ENCODE peak calls at places on chromosomes 2 and 18, in six cellular contexts. P is A549, S is left lung, X is IMR-90, R is cardiac muscle cell, V is endothelial cell. G is an unnamed sample.

GRCh38 chr2:72917875-72918660 is 749 bp downstream of the EMX1 start:
- DNase-seq in P (no peak), S (no peak), X (no peak), R (no peak), V (no peak), G (peak; percentile 56)

GRCh38 chr2:222228046-222228445 is 70.8 kb downstream of the PAX3 start:
- DNase-seq in P (no peak), S (no peak), X (no peak), R (no peak), V (no peak), G (peak; percentile 35)

GRCh38 chr2:238599549-238600505 is 173.1 kb downstream of the ASB1 start:
- DNase-seq in P (no peak), S (no peak), X (no peak), R (no peak), V (no peak), G (no peak)

GRCh38 chr18:36015629-36016028 is 43.1 kb downstream of the RMP24 start:
- DNase-seq in P (no peak), S (no peak), X (no peak), R (no peak), V (no peak), G (no peak)

GRCh38 chr2:199659207-199659606 is 191.8 kb downstream of the FTCDNL1 start:
- DNase-seq in P (no peak), S (peak; percentile 34), X (peak; percentile 3), R (peak; percentile 42), V (peak; percentile 58), G (peak; percentile 72)

GRCh38 chr2:30230855-30231725 is at the start of gene LBH:
- DNase-seq in P (peak; percentile 87), S (peak; percentile 84), X (peak; percentile 90), R (peak; percentile 92), V (peak; percentile 92), G (peak; percentile 84)

GRCh38 chr18:72174972-72175649 is 369.0 kb downstream of the CBLN2 start:
- DNase-seq in P (no peak), S (no peak), X (no peak), R (no peak), V (no peak), G (no peak)

GRCh38 chr2:65277791-65278449 is 50.3 kb downstream of the ACTR2 start:
- DNase-seq in P (no peak), S (peak; percentile 65), X (peak; percentile 64), R (no peak), V (no peak), G (no peak)

GRCh38 chr2:96265840-96266569 is at the start of the genes CIAO1 and TMEM127:
- DNase-seq in P (peak; percentile 90), S (peak; percentile 99), X (peak; percentile 98), R (peak; percentile 99), V (peak; percentile 97), G (peak; percentile 97)

GRCh38 chr18:66872277-66872676 is 268.4 kb upstream of the CDH19 start:
- DNase-seq in P (no peak), S (no peak), X (no peak), R (peak; percentile 41), V (no peak), G (no peak)

GRCh38 chr2:128745946-128746345 is 427.3 kb upstream of the HS6ST1 start:
- DNase-seq in P (no peak), S (no peak), X (no peak), R (no peak), V (no peak), G (no peak)

GRCh38 chr2:120269076-120269744 is 16.6 kb downstream of the RALB start:
- DNase-seq in P (no peak), S (no peak), X (no peak), R (no peak), V (no peak), G (no peak)
- TF ChIP-seq CTCF in P (no peak), S (no peak), X (no peak), R (no peak), V (no peak), G (no peak)

DNA sequence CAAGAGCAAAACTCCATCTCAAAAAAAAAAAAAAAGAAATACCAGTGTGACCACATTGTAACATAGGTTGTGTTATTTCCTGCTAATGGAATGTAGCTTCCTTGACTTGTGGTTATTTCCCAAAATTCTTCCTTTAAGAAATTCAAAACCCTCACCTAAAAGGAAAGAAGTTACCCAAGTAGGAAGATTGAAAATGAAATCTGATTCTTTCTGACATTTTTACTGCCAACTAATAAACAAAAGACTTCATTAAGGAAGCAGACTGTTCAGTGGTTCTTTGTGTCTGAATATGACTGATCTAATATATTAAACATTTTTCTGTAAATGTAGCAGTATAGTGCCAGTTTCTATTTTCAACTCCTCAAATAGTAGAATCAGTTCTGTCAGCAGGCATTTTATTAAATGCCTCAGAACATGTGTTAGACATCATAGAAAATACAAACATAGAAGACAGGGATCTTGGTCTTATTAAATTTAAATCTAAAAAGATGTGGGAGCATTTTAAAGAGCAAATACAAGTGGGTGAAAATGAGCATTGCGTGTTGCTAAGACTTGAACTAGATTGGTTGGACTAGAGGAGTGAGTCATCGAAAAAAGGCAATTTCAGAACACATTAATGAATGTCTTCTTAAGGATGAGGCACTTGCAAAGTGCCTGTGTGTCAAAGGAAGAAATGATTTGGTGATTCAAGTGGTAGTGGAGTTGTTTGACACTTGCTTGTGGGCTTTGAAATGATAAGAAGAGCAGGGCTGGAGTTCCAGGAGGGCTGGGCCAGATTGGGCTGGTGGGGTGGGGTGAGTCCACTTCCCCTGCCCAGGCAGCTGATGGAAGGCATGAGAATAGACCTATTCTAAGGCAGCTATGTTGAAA is 53.4 kb downstream of the PKP4 start:
- DNase-seq in P (no peak), S (no peak), X (peak; percentile 64), R (peak; percentile 25), V (no peak), G (no peak)
- TF ChIP-seq CTCF in P (no peak), S (no peak), X (no peak), R (no peak), V (no peak), G (no peak)

GRCh38 chr2:102236132-102236531 is 49.3 kb downstream of the IL1RL2 start:
- DNase-seq in P (no peak), S (no peak), X (no peak), R (no peak), V (no peak), G (no peak)

GRCh38 chr2:102233132-102233884 is 46.5 kb downstream of the IL1RL2 start:
- DNase-seq in P (no peak), S (no peak), X (no peak), R (no peak), V (no peak), G (no peak)

GRCh38 chr2:102235042-102235473 is 48.2 kb downstream of the IL1RL2 start:
- DNase-seq in P (no peak), S (no peak), X (peak; percentile 19), R (no peak), V (no peak), G (no peak)

GRCh38 chr2:102237176-102237575 is 50.4 kb downstream of the IL1RL2 start:
- DNase-seq in P (no peak), S (no peak), X (no peak), R (no peak), V (no peak), G (no peak)

GRCh38 chr2:102235491-102235890 is 48.7 kb downstream of the IL1RL2 start:
- DNase-seq in P (no peak), S (no peak), X (peak; percentile 29), R (peak; percentile 53), V (peak; percentile 31), G (no peak)
- TF ChIP-seq CTCF in P (no peak), S (peak; percentile 42), X (peak; percentile 55), R (peak; percentile 41), V (no peak), G (no peak)

GRCh38 chr2:210998334-210998733 is 441.9 kb downstream of the CPS1 start:
- DNase-seq in P (no peak), S (no peak), X (no peak), R (no peak), V (no peak), G (no peak)
- TF ChIP-seq CTCF in P (no peak), S (no peak), X (no peak), R (no peak), V (no peak), G (no peak)

GRCh38 chr18:80247403-80247916 is at the start of gene PARD6G:
- DNase-seq in P (peak; percentile 54), S (peak; percentile 82), X (peak; percentile 60), R (peak; percentile 80), V (peak; percentile 80), G (peak; percentile 90)
- TF ChIP-seq CTCF in P (no peak), S (no peak), X (peak; percentile 21), R (no peak), V (no peak), G (no peak)

GRCh38 chr18:23838801-23839366 is 149.6 kb downstream of the LAMA3 start:
- DNase-seq in P (no peak), S (no peak), X (peak; percentile 56), R (peak; percentile 26), V (no peak), G (no peak)
- TF ChIP-seq CTCF in P (no peak), S (no peak), X (no peak), R (no peak), V (no peak), G (no peak)

GRCh38 chr18:77365667-77366066 is 116.0 kb downstream of the GALR1 start:
- DNase-seq in P (no peak), S (no peak), X (no peak), R (no peak), V (no peak), G (no peak)

GRCh38 chr18:77359561-77360314 is 110.1 kb downstream of the GALR1 start:
- DNase-seq in P (no peak), S (no peak), X (no peak), R (no peak), V (no peak), G (no peak)

GRCh38 chr18:77360315-77361186 is 110.9 kb downstream of the GALR1 start:
- DNase-seq in P (no peak), S (no peak), X (no peak), R (no peak), V (no peak), G (peak; percentile 49)

GRCh38 chr18:77366067-77366724 is 116.5 kb downstream of the GALR1 start:
- DNase-seq in P (no peak), S (no peak), X (no peak), R (peak; percentile 5), V (no peak), G (no peak)

GRCh38 chr18:77361382-77361781 is 111.7 kb downstream of the GALR1 start:
- DNase-seq in P (no peak), S (no peak), X (no peak), R (no peak), V (no peak), G (no peak)
- TF ChIP-seq CTCF in P (no peak), S (no peak), X (no peak), R (no peak), V (no peak), G (no peak)

GRCh38 chr2:45024600-45025291 is 15.5 kb upstream of the SIX2 start:
- DNase-seq in P (peak; percentile 72), S (peak; percentile 63), X (peak; percentile 53), R (peak; percentile 89), V (no peak), G (no peak)
- TF ChIP-seq CTCF in P (peak; percentile 70), S (no peak), X (no peak), R (peak; percentile 21), V (no peak), G (no peak)

G was measured in nephron progenitor cell.